ENCODE peak calls at places on chromosomes 11 and 22, in seven cellular contexts. One of them, this sample, is unnamed.

GRCh38 chr22:11042116-11042515 is 4485.9 kb upstream of the OR11H1 start:
- DNase-seq in cardiac muscle cell: no peak
- DNase-seq in cardiac fibroblast: no peak
- DNase-seq in AG04449: no peak
- DNase-seq in adrenal gland: no peak
- DNase-seq in bronchial epithelial cell: no peak
- DNase-seq in heart right ventricle: no peak
- DNase-seq in this sample: no peak

GRCh38 chr11:112396092-112396491 is 135.4 kb upstream of the PLET1 start:
- DNase-seq in bronchial epithelial cell: no peak
- DNase-seq in heart right ventricle: no peak
- DNase-seq in cardiac muscle cell: no peak
- DNase-seq in cardiac fibroblast: no peak
- DNase-seq in AG04449: no peak
- DNase-seq in adrenal gland: no peak
- DNase-seq in this sample: no peak

GRCh38 chr22:41540365-41540764 is 3.9 kb downstream of the POLR3H start:
- DNase-seq in cardiac muscle cell: no peak
- DNase-seq in AG04449: no peak
- DNase-seq in cardiac fibroblast: no peak
- DNase-seq in heart right ventricle: no peak
- DNase-seq in bronchial epithelial cell: no peak
- DNase-seq in adrenal gland: no peak
- DNase-seq in this sample: no peak

GRCh38 chr11:45860764-45861510 is 13.7 kb downstream of the CRY2 start:
- DNase-seq in adrenal gland: peak; percentile 27
- DNase-seq in heart right ventricle: peak; percentile 38
- DNase-seq in cardiac muscle cell: no peak
- DNase-seq in bronchial epithelial cell: no peak
- DNase-seq in AG04449: no peak
- DNase-seq in cardiac fibroblast: no peak
- DNase-seq in this sample: no peak

GRCh38 chr11:75421035-75421602 is 11.9 kb downstream of the KLHL35 start:
- DNase-seq in adrenal gland: no peak
- DNase-seq in cardiac muscle cell: no peak
- DNase-seq in AG04449: no peak
- DNase-seq in cardiac fibroblast: no peak
- DNase-seq in heart right ventricle: no peak
- DNase-seq in bronchial epithelial cell: no peak
- DNase-seq in this sample: no peak

GRCh38 chr11:13949876-13950275 is 12.6 kb upstream of the SPON1 start:
- DNase-seq in AG04449: no peak
- DNase-seq in adrenal gland: no peak
- DNase-seq in cardiac fibroblast: peak; percentile 62
- DNase-seq in cardiac muscle cell: no peak
- DNase-seq in bronchial epithelial cell: peak; percentile 14
- DNase-seq in heart right ventricle: no peak
- DNase-seq in this sample: no peak

GRCh38 chr11:13311570-13311969 is 34.0 kb downstream of the BMAL1 start:
- DNase-seq in bronchial epithelial cell: peak; percentile 76
- DNase-seq in heart right ventricle: no peak
- DNase-seq in AG04449: no peak
- DNase-seq in adrenal gland: no peak
- DNase-seq in cardiac fibroblast: no peak
- DNase-seq in cardiac muscle cell: no peak
- DNase-seq in this sample: no peak

GRCh38 chr11:18312663-18313420 is 9.1 kb downstream of the HPS5 start:
- DNase-seq in adrenal gland: no peak
- DNase-seq in heart right ventricle: no peak
- DNase-seq in cardiac fibroblast: peak; percentile 70
- DNase-seq in AG04449: peak; percentile 50
- DNase-seq in cardiac muscle cell: no peak
- DNase-seq in bronchial epithelial cell: peak; percentile 82
- DNase-seq in this sample: peak; percentile 61

GRCh38 chr11:99822846-99823565 is 802.3 kb downstream of the CNTN5 start:
- DNase-seq in cardiac muscle cell: no peak
- DNase-seq in adrenal gland: no peak
- DNase-seq in bronchial epithelial cell: peak; percentile 34
- DNase-seq in heart right ventricle: no peak
- DNase-seq in AG04449: no peak
- DNase-seq in cardiac fibroblast: no peak
- DNase-seq in this sample: no peak

GRCh38 chr11:60125962-60126585 is 37.6 kb downstream of the MS4A2 start:
- DNase-seq in heart right ventricle: no peak
- DNase-seq in adrenal gland: no peak
- DNase-seq in bronchial epithelial cell: peak; percentile 88
- DNase-seq in cardiac fibroblast: no peak
- DNase-seq in AG04449: no peak
- DNase-seq in cardiac muscle cell: no peak
- DNase-seq in this sample: no peak

GRCh38 chr11:75492181-75492820 is 33.4 kb downstream of the GDPD5 start:
- DNase-seq in adrenal gland: no peak
- DNase-seq in heart right ventricle: no peak
- DNase-seq in cardiac muscle cell: no peak
- DNase-seq in bronchial epithelial cell: peak; percentile 62
- DNase-seq in AG04449: no peak
- DNase-seq in cardiac fibroblast: no peak
- DNase-seq in this sample: no peak

GRCh38 chr11:125312391-125312790 is 147.8 kb downstream of the PKNOX2 start:
- DNase-seq in bronchial epithelial cell: no peak
- DNase-seq in AG04449: no peak
- DNase-seq in heart right ventricle: no peak
- DNase-seq in cardiac muscle cell: no peak
- DNase-seq in adrenal gland: no peak
- DNase-seq in cardiac fibroblast: no peak
- DNase-seq in this sample: no peak

GRCh38 chr11:75450826-75451783 is 18.1 kb upstream of the KLHL35 start:
- DNase-seq in heart right ventricle: no peak
- DNase-seq in cardiac fibroblast: no peak
- DNase-seq in cardiac muscle cell: peak; percentile 32
- DNase-seq in adrenal gland: no peak
- DNase-seq in bronchial epithelial cell: no peak
- DNase-seq in AG04449: no peak
- DNase-seq in this sample: no peak

GRCh38 chr11:122287401-122287800 is 171.4 kb upstream of the BLID start:
- DNase-seq in adrenal gland: no peak
- DNase-seq in cardiac fibroblast: no peak
- DNase-seq in AG04449: no peak
- DNase-seq in cardiac muscle cell: no peak
- DNase-seq in bronchial epithelial cell: no peak
- DNase-seq in heart right ventricle: no peak
- DNase-seq in this sample: no peak

GRCh38 chr11:75480185-75480889 is 45.4 kb downstream of the GDPD5 start:
- DNase-seq in cardiac muscle cell: no peak
- DNase-seq in adrenal gland: no peak
- DNase-seq in heart right ventricle: no peak
- DNase-seq in AG04449: no peak
- DNase-seq in bronchial epithelial cell: no peak
- DNase-seq in cardiac fibroblast: no peak
- DNase-seq in this sample: no peak

GRCh38 chr22:29257751-29258181 is 10.0 kb downstream of the RHBDD3 start:
- DNase-seq in cardiac muscle cell: no peak
- DNase-seq in bronchial epithelial cell: no peak
- DNase-seq in AG04449: no peak
- DNase-seq in heart right ventricle: no peak
- DNase-seq in cardiac fibroblast: no peak
- DNase-seq in adrenal gland: no peak
- DNase-seq in this sample: no peak

GRCh38 chr11:28621648-28622215 is 513.5 kb downstream of the METTL15 start:
- DNase-seq in adrenal gland: peak; percentile 22
- DNase-seq in cardiac fibroblast: peak; percentile 49
- DNase-seq in cardiac muscle cell: no peak
- DNase-seq in heart right ventricle: no peak
- DNase-seq in AG04449: no peak
- DNase-seq in bronchial epithelial cell: no peak
- DNase-seq in this sample: no peak

GRCh38 chr11:76215946-76216345 is 9.6 kb upstream of the WNT11 start:
- DNase-seq in AG04449: peak; percentile 29
- DNase-seq in cardiac muscle cell: no peak
- DNase-seq in cardiac fibroblast: no peak
- DNase-seq in heart right ventricle: peak; percentile 1
- DNase-seq in adrenal gland: peak; percentile 67
- DNase-seq in bronchial epithelial cell: no peak
- DNase-seq in this sample: no peak

GRCh38 chr22:40009231-40009769 is 14.5 kb downstream of the FAM83F start:
- DNase-seq in bronchial epithelial cell: no peak
- DNase-seq in adrenal gland: no peak
- DNase-seq in cardiac muscle cell: no peak
- DNase-seq in cardiac fibroblast: no peak
- DNase-seq in AG04449: no peak
- DNase-seq in heart right ventricle: no peak
- DNase-seq in this sample: no peak

GRCh38 chr11:96155627-96156378 is 187.2 kb downstream of the MAML2 start:
- DNase-seq in heart right ventricle: peak; percentile 65
- DNase-seq in cardiac muscle cell: no peak
- DNase-seq in bronchial epithelial cell: peak; percentile 94
- DNase-seq in cardiac fibroblast: peak; percentile 98
- DNase-seq in AG04449: peak; percentile 91
- DNase-seq in adrenal gland: peak; percentile 86
- DNase-seq in this sample: peak; percentile 76

GRCh38 chr11:72208281-72208680 is 8.3 kb upstream of the FOLR2 start:
- DNase-seq in cardiac fibroblast: no peak
- DNase-seq in AG04449: no peak
- DNase-seq in heart right ventricle: no peak
- DNase-seq in adrenal gland: no peak
- DNase-seq in cardiac muscle cell: no peak
- DNase-seq in bronchial epithelial cell: no peak
- DNase-seq in this sample: no peak

GRCh38 chr11:27722117-27722844 is 22.0 kb upstream of the BDNF start:
- DNase-seq in cardiac muscle cell: peak; percentile 35
- DNase-seq in bronchial epithelial cell: peak; percentile 47
- DNase-seq in heart right ventricle: no peak
- DNase-seq in adrenal gland: peak; percentile 24
- DNase-seq in cardiac fibroblast: peak; percentile 32
- DNase-seq in AG04449: no peak
- DNase-seq in this sample: no peak

GRCh38 chr11:35850191-35850590 is 93.7 kb upstream of the LDLRAD3 start:
- DNase-seq in cardiac fibroblast: no peak
- DNase-seq in AG04449: no peak
- DNase-seq in cardiac muscle cell: no peak
- DNase-seq in adrenal gland: no peak
- DNase-seq in heart right ventricle: no peak
- DNase-seq in bronchial epithelial cell: no peak
- DNase-seq in this sample: no peak
- TF ChIP-seq CTCF in cardiac fibroblast: no peak
- TF ChIP-seq CTCF in AG04449: no peak
- TF ChIP-seq CTCF in cardiac muscle cell: no peak
- TF ChIP-seq CTCF in adrenal gland: no peak
- TF ChIP-seq CTCF in heart right ventricle: no peak
- TF ChIP-seq CTCF in bronchial epithelial cell: no peak
- TF ChIP-seq CTCF in this sample: no peak

GRCh38 chr11:128549256-128549944 is 38.0 kb downstream of the ETS1 start:
- DNase-seq in cardiac fibroblast: peak; percentile 84
- DNase-seq in adrenal gland: peak; percentile 54
- DNase-seq in bronchial epithelial cell: no peak
- DNase-seq in heart right ventricle: peak; percentile 71
- DNase-seq in cardiac muscle cell: no peak
- DNase-seq in AG04449: no peak
- DNase-seq in this sample: no peak

GRCh38 chr11:128551641-128552335 is 35.6 kb downstream of the ETS1 start:
- DNase-seq in cardiac fibroblast: no peak
- DNase-seq in cardiac muscle cell: no peak
- DNase-seq in AG04449: no peak
- DNase-seq in bronchial epithelial cell: no peak
- DNase-seq in heart right ventricle: no peak
- DNase-seq in adrenal gland: no peak
- DNase-seq in this sample: no peak

GRCh38 chr11:128550261-128550821 is 37.0 kb downstream of the ETS1 start:
- DNase-seq in heart right ventricle: no peak
- DNase-seq in cardiac muscle cell: peak; percentile 52
- DNase-seq in cardiac fibroblast: no peak
- DNase-seq in AG04449: no peak
- DNase-seq in adrenal gland: no peak
- DNase-seq in bronchial epithelial cell: no peak
- DNase-seq in this sample: no peak

GRCh38 chr11:128552783-128553661 is 34.3 kb downstream of the ETS1 start:
- DNase-seq in heart right ventricle: no peak
- DNase-seq in bronchial epithelial cell: no peak
- DNase-seq in cardiac muscle cell: no peak
- DNase-seq in AG04449: no peak
- DNase-seq in adrenal gland: no peak
- DNase-seq in cardiac fibroblast: peak; percentile 63
- DNase-seq in this sample: no peak

GRCh38 chr11:128550967-128551522 is 36.3 kb downstream of the ETS1 start:
- DNase-seq in adrenal gland: no peak
- DNase-seq in bronchial epithelial cell: no peak
- DNase-seq in AG04449: no peak
- DNase-seq in heart right ventricle: no peak
- DNase-seq in cardiac fibroblast: no peak
- DNase-seq in cardiac muscle cell: no peak
- DNase-seq in this sample: no peak
- H3K4me3 ChIP-seq in adrenal gland: no peak overlapping the region
- H3K4me3 ChIP-seq in bronchial epithelial cell: no peak overlapping the region
- H3K4me3 ChIP-seq in AG04449: no peak overlapping the region
- H3K4me3 ChIP-seq in heart right ventricle: no peak overlapping the region
- H3K4me3 ChIP-seq in cardiac fibroblast: no peak overlapping the region
- H3K4me3 ChIP-seq in cardiac muscle cell: no peak overlapping the region
- H3K4me3 ChIP-seq in this sample: no peak overlapping the region

GRCh38 chr22:22854466-22854865 is 33.1 kb upstream of the IGLL5 start:
- DNase-seq in cardiac fibroblast: no peak
- DNase-seq in AG04449: no peak
- DNase-seq in heart right ventricle: no peak
- DNase-seq in bronchial epithelial cell: no peak
- DNase-seq in adrenal gland: no peak
- DNase-seq in cardiac muscle cell: no peak
- DNase-seq in this sample: no peak

GRCh38 chr22:22855085-22855484 is 32.5 kb upstream of the IGLL5 start:
- DNase-seq in bronchial epithelial cell: no peak
- DNase-seq in cardiac muscle cell: no peak
- DNase-seq in heart right ventricle: no peak
- DNase-seq in cardiac fibroblast: no peak
- DNase-seq in adrenal gland: no peak
- DNase-seq in AG04449: no peak
- DNase-seq in this sample: no peak

GRCh38 chr22:22856885-22857606 is 30.6 kb upstream of the IGLL5 start:
- DNase-seq in cardiac fibroblast: no peak
- DNase-seq in cardiac muscle cell: no peak
- DNase-seq in adrenal gland: no peak
- DNase-seq in heart right ventricle: no peak
- DNase-seq in AG04449: no peak
- DNase-seq in bronchial epithelial cell: no peak
- DNase-seq in this sample: no peak

GRCh38 chr22:22856364-22856763 is 31.3 kb upstream of the IGLL5 start:
- DNase-seq in AG04449: no peak
- DNase-seq in cardiac muscle cell: no peak
- DNase-seq in cardiac fibroblast: no peak
- DNase-seq in heart right ventricle: no peak
- DNase-seq in adrenal gland: no peak
- DNase-seq in bronchial epithelial cell: no peak
- DNase-seq in this sample: no peak

GRCh38 chr22:22855617-22856308 is 31.9 kb upstream of the IGLL5 start:
- DNase-seq in adrenal gland: no peak
- DNase-seq in cardiac fibroblast: no peak
- DNase-seq in bronchial epithelial cell: no peak
- DNase-seq in AG04449: no peak
- DNase-seq in cardiac muscle cell: no peak
- DNase-seq in heart right ventricle: no peak
- DNase-seq in this sample: no peak
- TF ChIP-seq CTCF in adrenal gland: no peak
- TF ChIP-seq CTCF in cardiac fibroblast: peak; percentile 62
- TF ChIP-seq CTCF in bronchial epithelial cell: peak; percentile 53
- TF ChIP-seq CTCF in AG04449: peak; percentile 46
- TF ChIP-seq CTCF in cardiac muscle cell: peak; percentile 40
- TF ChIP-seq CTCF in heart right ventricle: no peak
- TF ChIP-seq CTCF in this sample: peak; percentile 49

GRCh38 chr11:1395773-1396374 is 6.1 kb downstream of the BRSK2 start:
- DNase-seq in cardiac fibroblast: no peak
- DNase-seq in bronchial epithelial cell: no peak
- DNase-seq in AG04449: no peak
- DNase-seq in adrenal gland: no peak
- DNase-seq in cardiac muscle cell: no peak
- DNase-seq in heart right ventricle: peak; percentile 8
- DNase-seq in this sample: no peak
- H3K4me3 ChIP-seq in cardiac fibroblast: no peak overlapping the region
- H3K4me3 ChIP-seq in bronchial epithelial cell: no peak overlapping the region
- H3K4me3 ChIP-seq in AG04449: no peak overlapping the region
- H3K4me3 ChIP-seq in adrenal gland: no peak overlapping the region
- H3K4me3 ChIP-seq in cardiac muscle cell: no peak overlapping the region
- H3K4me3 ChIP-seq in heart right ventricle: no peak overlapping the region
- H3K4me3 ChIP-seq in this sample: no peak overlapping the region

This sample was measured in AG09309.